ENCODE peak calls at places on chromosomes 3 and 15, in ten cellular contexts. Y is activated CD8-positive, alpha-beta memory T cell treated with anti-CD3 and anti-CD28 coated beads for 24 hours; R is astrocyte; I is A549; H is CD4-positive, alpha-beta T cell; N is activated T-cell treated with anti-CD3 and anti-CD28 coated beads for 4 hours; O is fibroblast of mammary gland; W is BJ; Q is frontal cortex; C is SJSA1. B is an unnamed sample.

GRCh38 chr3:158950131-158950901 is 148.5 kb downstream of the MFSD1 start:
- DNase-seq in Y (no peak), R (no peak), I (no peak), H (no peak), N (no peak), O (peak), W (no peak), Q (no peak), C (no peak), B (no peak)

GRCh38 chr15:71701808-71702207 is 108.5 kb upstream of the NR2E3 start:
- DNase-seq in Y (no peak), R (no peak), I (no peak), H (no peak), N (no peak), O (no peak), W (no peak), Q (no peak), C (no peak), B (no peak)

GRCh38 chr3:16300881-16301359 is 35.9 kb downstream of the OXNAD1 start:
- DNase-seq in Y (peak), R (no peak), I (no peak), H (peak), N (no peak), O (no peak), W (no peak), Q (no peak), C (no peak), B (no peak)

GRCh38 chr15:76987896-76988860 is 6.7 kb upstream of the PSTPIP1 start:
- DNase-seq in Y (peak), R (no peak), I (no peak), H (no peak), N (no peak), O (peak), W (no peak), Q (no peak), C (no peak), B (no peak)

GRCh38 chr3:119579366-119580147 is at the start of gene ADPRH:
- DNase-seq in Y (peak), R (peak), I (peak), H (peak), N (peak), O (peak), W (no peak), Q (peak), C (peak), B (peak)

GRCh38 chr3:128447561-128448013 is 19.1 kb downstream of the DNAJB8 start:
- DNase-seq in Y (no peak), R (no peak), I (no peak), H (no peak), N (no peak), O (no peak), W (no peak), Q (no peak), C (no peak), B (no peak)

GRCh38 chr15:61996056-61996635 is 64.1 kb downstream of the VPS13C start:
- DNase-seq in Y (no peak), R (no peak), I (no peak), H (no peak), N (no peak), O (no peak), W (no peak), Q (no peak), C (no peak), B (no peak)

GRCh38 chr15:48928877-48929538 is 34.7 kb downstream of the SHC4 start:
- DNase-seq in Y (no peak), R (peak), I (no peak), H (no peak), N (no peak), O (peak), W (no peak), Q (no peak), C (peak), B (no peak)

GRCh38 chr3:13874891-13875290 is 5.0 kb downstream of the WNT7A start:
- DNase-seq in Y (no peak), R (no peak), I (no peak), H (no peak), N (no peak), O (no peak), W (no peak), Q (no peak), C (no peak), B (no peak)

GRCh38 chr3:42477696-42478095 is 24.7 kb upstream of the VIPR1 start:
- DNase-seq in Y (no peak), R (no peak), I (no peak), H (no peak), N (no peak), O (no peak), W (no peak), Q (no peak), C (no peak), B (no peak)

GRCh38 chr3:196207833-196208607 is 3.2 kb downstream of the ZDHHC19 start:
- DNase-seq in Y (peak), R (no peak), I (peak), H (peak), N (peak), O (peak), W (no peak), Q (peak), C (no peak), B (no peak)

GRCh38 chr3:183224581-183224980 is 28.5 kb upstream of the B3GNT5 start:
- DNase-seq in Y (peak), R (no peak), I (no peak), H (peak), N (peak), O (no peak), W (no peak), Q (no peak), C (no peak), B (no peak)

GRCh38 chr3:153165211-153165815 is 3.3 kb downstream of the RAP2B start:
- DNase-seq in Y (no peak), R (no peak), I (no peak), H (no peak), N (no peak), O (peak), W (no peak), Q (no peak), C (peak), B (no peak)

GRCh38 chr15:85937661-85938060 is 142.0 kb upstream of the AGBL1 start:
- DNase-seq in Y (no peak), R (no peak), I (no peak), H (no peak), N (no peak), O (no peak), W (no peak), Q (no peak), C (no peak), B (no peak)

GRCh38 chr15:64009241-64009640 is 37.0 kb downstream of the DAPK2 start:
- DNase-seq in Y (no peak), R (no peak), I (no peak), H (no peak), N (no peak), O (peak), W (no peak), Q (no peak), C (no peak), B (no peak)

GRCh38 chr15:68817304-68818087 is 3.2 kb downstream of the ANP32A start:
- DNase-seq in Y (peak), R (peak), I (peak), H (peak), N (peak), O (peak), W (no peak), Q (no peak), C (peak), B (peak)

GRCh38 chr15:62165029-62165792 is at the start of gene C2CD4B:
- DNase-seq in Y (peak), R (no peak), I (peak), H (no peak), N (no peak), O (no peak), W (no peak), Q (peak), C (no peak), B (peak)

GRCh38 chr3:183895296-183895695 is 10.6 kb upstream of the PARL start:
- DNase-seq in Y (no peak), R (peak), I (peak), H (no peak), N (peak), O (peak), W (no peak), Q (peak), C (peak), B (no peak)

GRCh38 chr15:25734680-25735355 is 128.3 kb downstream of the ATP10A start:
- DNase-seq in Y (peak), R (no peak), I (no peak), H (no peak), N (no peak), O (peak), W (no peak), Q (no peak), C (no peak), B (no peak)

GRCh38 chr15:68411276-68411675 is 20.7 kb downstream of the ITGA11 start:
- DNase-seq in Y (peak), R (no peak), I (no peak), H (no peak), N (no peak), O (no peak), W (no peak), Q (no peak), C (no peak), B (peak)

GRCh38 chr3:106172780-106173179 is 304.0 kb upstream of the CBLB start:
- DNase-seq in Y (no peak), R (peak), I (no peak), H (no peak), N (no peak), O (no peak), W (no peak), Q (no peak), C (no peak), B (no peak)

GRCh38 chr15:92954578-92954977 is 54.5 kb downstream of the CHD2 start:
- DNase-seq in Y (no peak), R (no peak), I (peak), H (no peak), N (no peak), O (peak), W (no peak), Q (no peak), C (no peak), B (no peak)

GRCh38 chr3:45059132-45059531 is 33.0 kb downstream of the CLEC3B start:
- DNase-seq in Y (no peak), R (peak), I (no peak), H (no peak), N (no peak), O (no peak), W (no peak), Q (no peak), C (no peak), B (no peak)

GRCh38 chr15:40449275-40449674 is 8.5 kb downstream of the BAHD1 start:
- DNase-seq in Y (no peak), R (no peak), I (no peak), H (no peak), N (no peak), O (peak), W (no peak), Q (no peak), C (no peak), B (no peak)

GRCh38 chr15:94383706-94384105 is 152.3 kb downstream of the MCTP2 start:
- DNase-seq in Y (no peak), R (no peak), I (no peak), H (no peak), N (no peak), O (peak), W (no peak), Q (no peak), C (no peak), B (no peak)

GRCh38 chr15:40928351-40928974 is 677 bp upstream of the DLL4 start:
- DNase-seq in Y (no peak), R (no peak), I (no peak), H (no peak), N (no peak), O (no peak), W (no peak), Q (no peak), C (no peak), B (no peak)

GRCh38 chr15:75720787-75721461 is 8.3 kb upstream of the CSPG4 start:
- DNase-seq in Y (no peak), R (peak), I (peak), H (no peak), N (no peak), O (peak), W (no peak), Q (no peak), C (peak), B (peak)

GRCh38 chr15:52284164-52284563 is 11.4 kb downstream of the MYO5C start:
- DNase-seq in Y (no peak), R (peak), I (peak), H (no peak), N (no peak), O (peak), W (no peak), Q (no peak), C (no peak), B (no peak)

GRCh38 chr3:55655544-55655943 is 168.4 kb upstream of the WNT5A start:
- DNase-seq in Y (no peak), R (no peak), I (no peak), H (no peak), N (no peak), O (no peak), W (no peak), Q (no peak), C (no peak), B (no peak)

GRCh38 chr3:45280971-45281370 is 54.9 kb upstream of the TMEM158 start:
- DNase-seq in Y (no peak), R (no peak), I (no peak), H (no peak), N (no peak), O (no peak), W (no peak), Q (no peak), C (no peak), B (no peak)

GRCh38 chr3:120795017-120795648 is 52.6 kb downstream of the GTF2E1 start:
- DNase-seq in Y (peak), R (peak), I (peak), H (peak), N (peak), O (peak), W (no peak), Q (no peak), C (peak), B (peak)

GRCh38 chr15:77597804-77598453 is 34.8 kb downstream of the LINGO1 start:
- DNase-seq in Y (no peak), R (no peak), I (no peak), H (no peak), N (no peak), O (no peak), W (no peak), Q (no peak), C (peak), B (no peak)

GRCh38 chr15:95017950-95018349 is 786.6 kb downstream of the MCTP2 start:
- DNase-seq in Y (no peak), R (no peak), I (no peak), H (no peak), N (no peak), O (no peak), W (no peak), Q (no peak), C (peak), B (peak)

GRCh38 chr3:150077581-150078247 is 107.0 kb upstream of the PFN2 start:
- DNase-seq in Y (no peak), R (peak), I (no peak), H (no peak), N (no peak), O (peak), W (no peak), Q (no peak), C (no peak), B (no peak)

GRCh38 chr3:151305081-151305777 is 11.4 kb downstream of the GPR87 start:
- DNase-seq in Y (peak), R (peak), I (peak), H (no peak), N (no peak), O (peak), W (peak), Q (no peak), C (peak), B (peak)

GRCh38 chr3:9168230-9168629 is 81.2 kb downstream of the SRGAP3 start:
- DNase-seq in Y (peak), R (no peak), I (no peak), H (no peak), N (peak), O (no peak), W (no peak), Q (no peak), C (no peak), B (no peak)

GRCh38 chr3:186413615-186414415 is 51.8 kb upstream of the DGKG start:
- DNase-seq in Y (no peak), R (no peak), I (peak), H (no peak), N (no peak), O (peak), W (no peak), Q (peak), C (no peak), B (peak)

GRCh38 chr3:52707585-52707984 is 1.7 kb downstream of the SPCS1 start:
- DNase-seq in Y (peak), R (no peak), I (no peak), H (no peak), N (no peak), O (no peak), W (no peak), Q (no peak), C (no peak), B (no peak)

GRCh38 chr15:43168192-43169107 is 16.8 kb upstream of the CCNDBP1 start:
- DNase-seq in Y (no peak), R (peak), I (no peak), H (no peak), N (no peak), O (peak), W (no peak), Q (no peak), C (no peak), B (no peak)